ENCODE peak calls at places on chromosomes 16 and 17, in nine cellular contexts. T, K, P, O, C, Y, I, G and F are unnamed samples. For H3K4me1, the result is how much of the 10 kb centered on the place peaks cover.

GRCh38 chr16:78505544-78506371 is 406.3 kb downstream of the WWOX start:
- DNase-seq in G (peak), P (no peak), T (peak), I (no peak), C (peak), Y (no peak), K (no peak), O (no peak), F (no peak)

GRCh38 chr16:21053595-21053994 is 97.1 kb downstream of the DNAH3 start:
- DNase-seq in G (no peak), K (no peak), Y (no peak), I (no peak), O (no peak), P (no peak), C (no peak), T (no peak), F (no peak)

GRCh38 chr16:66045626-66046025 is 320.9 kb upstream of the CDH5 start:
- DNase-seq in K (no peak), O (no peak), T (no peak), C (no peak), Y (no peak), I (no peak), G (peak), P (no peak), F (no peak)

GRCh38 chr16:65660390-65660789 is 538.5 kb upstream of the CDH11 start:
- DNase-seq in C (no peak), K (no peak), Y (no peak), I (peak), P (no peak), G (peak), T (no peak), O (no peak), F (no peak)

GRCh38 chr17:35240861-35241260 is 2.0 kb upstream of the SLFN5 start:
- DNase-seq in I (no peak), Y (no peak), P (no peak), K (no peak), G (no peak), C (no peak), T (no peak), O (no peak), F (no peak)

GRCh38 chr16:87219287-87219909 is 97.8 kb downstream of the C16orf95 start:
- DNase-seq in G (no peak), K (no peak), C (no peak), Y (no peak), I (no peak), O (no peak), T (no peak), P (no peak), F (no peak)

GRCh38 chr16:12067714-12068401 is 91.3 kb downstream of the SNX29 start:
- DNase-seq in Y (no peak), T (peak), P (peak), G (peak), C (peak), O (peak), I (peak), K (no peak), F (peak)

GRCh38 chr17:69410671-69411070 is 3.8 kb upstream of the MAP2K6 start:
- DNase-seq in T (no peak), C (no peak), P (no peak), K (no peak), G (no peak), O (no peak), Y (no peak), I (no peak), F (no peak)

GRCh38 chr16:57128787-57129389 is 36.5 kb downstream of the CPNE2 start:
- DNase-seq in T (no peak), P (no peak), K (no peak), O (peak), I (no peak), C (no peak), G (no peak), Y (no peak), F (no peak)

GRCh38 chr16:76926042-76926441 is 264.9 kb upstream of the MON1B start:
- DNase-seq in I (no peak), G (no peak), K (no peak), O (no peak), Y (no peak), C (no peak), P (no peak), T (no peak), F (no peak)

GRCh38 chr16:82082543-82083244 is 47.6 kb downstream of the HSD17B2 start:
- DNase-seq in K (no peak), G (peak), T (no peak), P (no peak), I (peak), Y (no peak), O (no peak), C (peak), F (no peak)

GRCh38 chr17:17320188-17320910 is 17.2 kb downstream of the NT5M start:
- DNase-seq in P (no peak), O (no peak), K (no peak), I (no peak), G (no peak), C (no peak), T (no peak), Y (no peak), F (no peak)

GRCh38 chr16:52561910-52562741 is 15.2 kb upstream of the TOX3 start:
- DNase-seq in Y (no peak), T (peak), K (peak), O (no peak), C (no peak), P (no peak), G (no peak), I (no peak), F (no peak)

GRCh38 chr17:40329981-40330794 is 21.2 kb downstream of the RARA start:
- DNase-seq in Y (no peak), P (no peak), K (no peak), C (no peak), G (peak), O (no peak), I (no peak), T (peak), F (no peak)

GRCh38 chr16:19540241-19540970 is 15.1 kb upstream of the VPS35L start:
- DNase-seq in C (no peak), I (no peak), T (no peak), G (no peak), P (no peak), O (no peak), K (no peak), Y (no peak), F (no peak)

GRCh38 chr17:51853857-51854256 is 304.7 kb downstream of the CA10 start:
- DNase-seq in O (no peak), K (no peak), C (no peak), P (no peak), Y (no peak), T (peak), I (peak), G (no peak), F (no peak)

GRCh38 chr17:59638553-59638952 is 18.9 kb downstream of the CLTC start:
- DNase-seq in Y (no peak), T (no peak), K (no peak), O (no peak), P (no peak), I (no peak), G (no peak), C (no peak), F (no peak)

GRCh38 chr17:55440391-55440790 is 18.8 kb upstream of the MMD start:
- DNase-seq in G (peak), I (peak), K (no peak), O (no peak), C (no peak), T (no peak), P (no peak), Y (no peak), F (no peak)

GRCh38 chr16:24189941-24190340 is 66.2 kb upstream of the CACNG3 start:
- DNase-seq in O (no peak), G (no peak), I (no peak), Y (no peak), K (no peak), T (no peak), C (no peak), P (no peak), F (no peak)

GRCh38 chr16:27107185-27107592 is 40.5 kb downstream of the C16orf82 start:
- DNase-seq in G (no peak), I (no peak), T (no peak), Y (no peak), O (no peak), P (no peak), C (no peak), K (no peak), F (no peak)

GRCh38 chr17:19714542-19715411 is 1.6 kb downstream of the SLC47A2 start:
- DNase-seq in Y (no peak), T (no peak), K (peak), C (no peak), I (no peak), G (no peak), O (no peak), P (no peak), F (no peak)

GRCh38 chr16:47600376-47600775 is 139.2 kb downstream of the PHKB start:
- DNase-seq in O (no peak), C (no peak), P (no peak), G (no peak), T (no peak), Y (no peak), K (no peak), I (no peak), F (no peak)

DNA sequence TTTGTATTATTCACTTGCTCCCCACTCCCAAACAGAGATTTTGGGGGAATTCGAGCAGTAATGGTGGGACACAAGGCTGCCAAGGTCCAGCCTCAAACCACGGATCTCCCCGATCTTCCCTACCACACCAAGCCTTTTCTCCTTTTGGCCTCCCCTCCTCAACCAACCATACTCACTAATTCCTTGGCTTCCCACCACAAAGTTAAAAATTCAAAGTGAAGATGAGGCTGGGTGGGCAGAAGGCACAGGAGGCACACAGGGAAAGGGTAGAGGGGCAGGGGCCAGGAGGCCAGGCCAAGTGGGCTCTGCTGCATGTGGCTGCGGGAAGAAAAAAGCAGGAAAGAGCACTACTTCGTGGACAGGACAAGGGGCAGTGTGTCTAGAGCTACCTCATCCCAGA is 15.2 kb downstream of the HOXB4 start:
- DNase-seq in O (no peak), G (no peak), Y (no peak), K (peak), I (no peak), C (no peak), T (no peak), P (no peak), F (no peak)
- H3K4me1 ChIP-seq in O (under half), G (under half), Y (under half), K (under half), I (under half), C (half or more), T (half or more), P (under half), F (under half)

GRCh38 chr17:10775058-10775457 is 28.8 kb downstream of the TMEM238L start:
- DNase-seq in Y (no peak), K (no peak), C (no peak), P (no peak), T (peak), O (no peak), I (no peak), G (no peak), F (no peak)

GRCh38 chr17:10777131-10777805 is 26.6 kb downstream of the TMEM238L start:
- DNase-seq in T (peak), Y (no peak), O (no peak), G (no peak), P (no peak), C (no peak), K (no peak), I (no peak), F (no peak)

GRCh38 chr17:10777890-10778289 is 26.0 kb downstream of the TMEM238L start:
- DNase-seq in I (no peak), P (no peak), T (no peak), Y (no peak), C (no peak), G (no peak), O (no peak), K (no peak), F (no peak)

GRCh38 chr17:10776372-10776771 is 27.5 kb downstream of the TMEM238L start:
- DNase-seq in G (no peak), T (no peak), Y (no peak), I (no peak), K (no peak), O (no peak), P (no peak), C (no peak), F (no peak)

GRCh38 chr17:10775740-10776333 is 28.1 kb downstream of the TMEM238L start:
- DNase-seq in I (no peak), K (no peak), T (no peak), G (no peak), C (no peak), P (no peak), O (no peak), Y (no peak), F (no peak)
- H3K4me3 ChIP-seq in I (no peak), K (no peak), T (no peak), G (no peak), C (no peak), P (no peak), O (no peak), Y (no peak), F (no peak)

GRCh38 chr17:1379930-1380313 is 20.1 kb downstream of the YWHAE start:
- DNase-seq in Y (no peak), C (no peak), I (peak), T (no peak), O (no peak), G (peak), P (no peak), K (no peak), F (no peak)
- H3K27ac ChIP-seq in Y (peak), C (no peak), I (no peak), T (peak), O (peak), G (peak), P (no peak), K (no peak), F (no peak)

DNA sequence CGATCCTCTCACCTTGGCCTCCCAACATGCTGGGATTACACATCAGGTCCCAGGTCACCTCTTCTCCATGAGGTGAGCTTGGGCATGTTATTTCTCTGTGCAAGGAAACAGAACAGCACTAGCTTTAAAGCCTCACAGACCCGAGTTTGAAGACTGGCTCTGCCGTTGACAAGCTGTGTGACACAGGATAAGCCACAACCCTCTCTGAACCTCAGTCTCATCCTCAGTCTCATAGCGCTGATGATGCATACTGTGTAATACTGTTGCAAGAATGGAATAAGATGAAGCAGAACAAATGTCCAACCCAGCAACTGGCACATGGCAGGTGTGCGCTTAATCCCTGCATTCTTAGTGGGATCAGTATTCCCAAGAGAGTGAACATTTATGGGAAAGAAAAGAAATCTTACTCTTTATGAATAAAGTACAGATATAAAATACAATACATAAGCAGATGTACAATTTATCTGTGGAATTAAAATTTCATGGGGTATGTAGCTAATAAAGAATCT is 43.5 kb downstream of the ABAT start:
- DNase-seq in O (no peak), T (no peak), G (no peak), P (no peak), Y (no peak), K (no peak), I (no peak), C (no peak), F (no peak)
- H3K4me1 ChIP-seq in O (under half), T (under half), G (under half), P (under half), Y (under half), K (under half), I (under half), C (under half), F (under half)

DNA sequence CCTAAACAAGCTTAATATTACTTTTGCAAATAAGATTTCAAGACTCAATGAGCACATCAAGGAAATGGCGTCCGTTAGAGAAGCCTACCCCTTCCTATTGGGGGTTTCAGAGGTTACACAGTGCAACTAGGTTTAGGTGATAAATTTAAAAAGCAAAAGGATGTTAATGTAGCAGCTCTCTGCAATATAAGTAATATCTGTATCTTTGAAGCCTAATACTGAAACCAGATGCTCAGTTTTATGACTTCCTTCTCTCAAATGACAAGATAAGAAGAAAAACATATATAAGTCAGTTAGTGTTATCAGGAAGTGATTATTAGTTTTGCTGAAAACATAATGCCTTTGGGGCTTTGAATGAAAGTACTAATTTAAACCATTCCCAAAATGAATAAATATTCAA is 54.3 kb upstream of the MED13 start:
- DNase-seq in K (no peak), I (no peak), T (no peak), Y (no peak), G (no peak), P (no peak), O (peak), C (no peak), F (no peak)
- H3K4me3 ChIP-seq in K (no peak), I (no peak), T (no peak), Y (no peak), G (no peak), P (no peak), O (peak), C (no peak), F (no peak)

DNA sequence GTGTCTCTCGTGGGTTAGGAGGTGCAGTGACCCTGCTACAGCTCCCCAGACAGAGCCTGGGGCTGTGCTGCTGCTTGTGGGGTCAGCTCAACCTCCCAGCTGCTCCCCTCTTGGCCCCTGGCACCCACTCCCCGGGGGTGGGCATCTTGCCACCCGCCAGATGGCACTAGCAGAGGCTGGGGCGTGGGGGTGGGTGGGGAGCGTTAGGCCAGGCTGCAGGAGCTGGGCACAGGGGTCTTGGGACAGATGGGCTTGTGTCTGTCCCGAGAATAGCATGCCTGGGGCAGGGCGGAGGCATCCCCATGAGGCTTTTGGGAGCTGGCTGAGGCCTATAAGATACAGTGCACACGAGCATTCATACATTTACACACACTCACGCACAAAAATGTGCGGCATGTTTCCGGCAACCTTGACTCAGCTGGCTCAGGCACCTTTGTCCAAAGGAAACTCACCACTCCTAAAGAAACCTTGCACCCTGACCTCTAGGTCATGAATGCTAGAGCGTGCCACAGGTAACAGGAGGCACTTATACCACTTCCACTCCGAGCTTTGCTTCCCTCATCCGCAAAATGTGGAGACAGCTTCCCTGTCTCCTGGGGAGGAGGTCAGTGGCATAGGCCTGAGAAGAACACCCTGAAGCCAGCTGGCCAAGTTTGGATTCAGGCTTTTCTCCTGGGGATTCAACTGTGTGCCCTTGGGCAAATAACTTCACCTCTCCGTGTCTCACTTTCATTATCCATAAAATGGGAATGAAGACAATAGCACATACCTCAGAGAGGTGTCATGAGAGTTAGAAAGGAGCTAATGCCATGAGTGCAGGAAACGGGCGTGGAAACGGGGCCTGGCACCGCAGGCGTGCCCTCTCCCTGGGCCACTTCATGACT is 78.9 kb upstream of the LHX1 start:
- DNase-seq in K (no peak), I (peak), G (no peak), C (no peak), Y (no peak), P (no peak), O (no peak), T (no peak), F (no peak)
- H3K27ac ChIP-seq in K (no peak), I (no peak), G (no peak), C (no peak), Y (no peak), P (peak), O (no peak), T (no peak), F (no peak)

GRCh38 chr17:57466042-57466471 is 209.7 kb downstream of the MSI2 start:
- DNase-seq in G (no peak), K (no peak), O (no peak), C (no peak), P (no peak), T (no peak), Y (no peak), I (no peak), F (no peak)
- H3K4me1 ChIP-seq in G (under half), K (under half), O (under half), C (under half), P (under half), T (under half), Y (under half), I (under half), F (under half)

DNA sequence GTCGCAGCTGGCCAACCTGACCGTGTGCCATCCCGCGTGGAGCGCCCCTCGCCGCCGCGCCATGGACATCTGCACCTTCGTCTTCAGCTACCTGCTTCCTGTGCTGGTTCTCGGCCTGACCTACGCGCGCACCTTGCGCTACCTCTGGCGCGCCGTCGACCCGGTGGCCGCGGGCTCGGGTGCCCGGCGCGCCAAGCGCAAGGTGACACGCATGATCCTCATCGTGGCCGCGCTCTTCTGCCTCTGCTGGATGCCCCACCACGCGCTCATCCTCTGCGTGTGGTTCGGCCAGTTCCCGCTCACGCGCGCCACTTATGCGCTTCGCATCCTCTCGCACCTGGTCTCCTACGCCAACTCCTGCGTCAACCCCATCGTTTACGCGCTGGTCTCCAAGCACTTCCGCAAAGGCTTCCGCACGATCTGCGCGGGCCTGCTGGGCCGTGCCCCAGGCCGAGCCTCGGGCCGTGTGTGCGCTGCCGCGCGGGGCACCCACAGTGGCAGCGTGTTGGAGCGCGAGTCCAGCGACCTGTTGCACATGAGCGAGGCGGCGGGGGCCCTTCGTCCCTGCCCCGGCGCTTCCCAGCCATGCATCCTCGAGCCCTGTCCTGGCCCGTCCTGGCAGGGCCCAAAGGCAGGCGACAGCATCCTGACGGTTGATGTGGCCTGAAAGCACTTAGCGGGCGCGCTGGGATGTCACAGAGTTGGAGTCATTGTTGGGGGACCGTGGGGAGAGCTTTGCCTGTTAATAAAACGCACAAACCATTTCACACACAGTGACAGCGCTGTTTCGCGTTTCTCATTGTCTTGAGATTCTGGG is 2.0 kb upstream of the ZACN start:
- DNase-seq in P (no peak), I (peak), C (no peak), Y (no peak), T (no peak), G (peak), O (peak), K (no peak), F (no peak)
- H3K4me3 ChIP-seq in P (no peak), I (no peak), C (no peak), Y (no peak), T (no peak), G (no peak), O (no peak), K (no peak), F (no peak)

GRCh38 chr17:37089998-37090397 is 141.2 kb downstream of the AATF start:
- DNase-seq in C (no peak), G (no peak), K (no peak), P (no peak), Y (peak), I (no peak), O (peak), T (no peak), F (no peak)
- H3K27ac ChIP-seq in C (no peak), G (no peak), K (peak), P (no peak), Y (no peak), I (no peak), O (peak), T (no peak), F (no peak)